ENCODE peak calls at places on chromosomes 12 and 14, in four cellular contexts. N is HepG2, M is K562, V is SK-N-SH. D is an unnamed sample.

GRCh38 chr12:130460611-130461478 is 123.2 kb downstream of the PIWIL1 start:
- DNase-seq in N (no peak), M (no peak), V (peak), D (no peak)

GRCh38 chr12:76588881-76589565 is 29.5 kb upstream of the OSBPL8 start:
- DNase-seq in N (no peak), M (no peak), V (no peak), D (no peak)

GRCh38 chr12:27577688-27578087 is 53.7 kb downstream of the PPFIBP1 start:
- DNase-seq in N (no peak), M (no peak), V (no peak), D (no peak)

GRCh38 chr14:96938946-96939345 is 141.8 kb downstream of the VRK1 start:
- DNase-seq in N (no peak), M (peak), V (no peak), D (no peak)

GRCh38 chr12:43835264-43835655 is 621 bp upstream of the TMEM117 start:
- DNase-seq in N (no peak), M (no peak), V (no peak), D (no peak)

GRCh38 chr12:128808651-128809050 is 15.1 kb downstream of the SLC15A4 start:
- DNase-seq in N (no peak), M (no peak), V (no peak), D (no peak)

GRCh38 chr12:50960130-50960529 is 7.8 kb downstream of the HIGD1C start:
- DNase-seq in N (no peak), M (no peak), V (no peak), D (no peak)

GRCh38 chr14:51382506-51382905 is 142.5 kb downstream of the TMX1 start:
- DNase-seq in N (no peak), M (no peak), V (no peak), D (no peak)

GRCh38 chr12:117484901-117485300 is 123.5 kb upstream of the NOS1 start:
- DNase-seq in N (no peak), M (no peak), V (no peak), D (no peak)

GRCh38 chr12:130788515-130788914 is 50.5 kb downstream of the STX2 start:
- DNase-seq in N (no peak), M (no peak), V (no peak), D (no peak)

GRCh38 chr14:103052407-103052806 is 4.9 kb downstream of the CDC42BPB start:
- DNase-seq in N (no peak), M (no peak), V (no peak), D (no peak)

GRCh38 chr14:56268039-56268438 is 149.8 kb downstream of the PELI2 start:
- DNase-seq in N (no peak), M (no peak), V (no peak), D (no peak)

GRCh38 chr12:97642906-97643305 is 180.3 kb downstream of the RMST start:
- DNase-seq in N (no peak), M (no peak), V (no peak), D (no peak)

GRCh38 chr12:133130808-133131128 is 341 bp downstream of the ZNF10 start:
- DNase-seq in N (no peak), M (no peak), V (peak), D (no peak)

GRCh38 chr12:132687211-132688164 is at the start of the genes POLE and PXMP2:
- DNase-seq in N (peak), M (peak), V (peak), D (peak)

GRCh38 chr14:95464103-95464502 is 52.3 kb downstream of the SYNE3 start:
- DNase-seq in N (no peak), M (no peak), V (no peak), D (no peak)

GRCh38 chr14:99511421-99512109 is 30.4 kb downstream of the CCNK start:
- DNase-seq in N (no peak), M (no peak), V (peak), D (no peak)

DNA sequence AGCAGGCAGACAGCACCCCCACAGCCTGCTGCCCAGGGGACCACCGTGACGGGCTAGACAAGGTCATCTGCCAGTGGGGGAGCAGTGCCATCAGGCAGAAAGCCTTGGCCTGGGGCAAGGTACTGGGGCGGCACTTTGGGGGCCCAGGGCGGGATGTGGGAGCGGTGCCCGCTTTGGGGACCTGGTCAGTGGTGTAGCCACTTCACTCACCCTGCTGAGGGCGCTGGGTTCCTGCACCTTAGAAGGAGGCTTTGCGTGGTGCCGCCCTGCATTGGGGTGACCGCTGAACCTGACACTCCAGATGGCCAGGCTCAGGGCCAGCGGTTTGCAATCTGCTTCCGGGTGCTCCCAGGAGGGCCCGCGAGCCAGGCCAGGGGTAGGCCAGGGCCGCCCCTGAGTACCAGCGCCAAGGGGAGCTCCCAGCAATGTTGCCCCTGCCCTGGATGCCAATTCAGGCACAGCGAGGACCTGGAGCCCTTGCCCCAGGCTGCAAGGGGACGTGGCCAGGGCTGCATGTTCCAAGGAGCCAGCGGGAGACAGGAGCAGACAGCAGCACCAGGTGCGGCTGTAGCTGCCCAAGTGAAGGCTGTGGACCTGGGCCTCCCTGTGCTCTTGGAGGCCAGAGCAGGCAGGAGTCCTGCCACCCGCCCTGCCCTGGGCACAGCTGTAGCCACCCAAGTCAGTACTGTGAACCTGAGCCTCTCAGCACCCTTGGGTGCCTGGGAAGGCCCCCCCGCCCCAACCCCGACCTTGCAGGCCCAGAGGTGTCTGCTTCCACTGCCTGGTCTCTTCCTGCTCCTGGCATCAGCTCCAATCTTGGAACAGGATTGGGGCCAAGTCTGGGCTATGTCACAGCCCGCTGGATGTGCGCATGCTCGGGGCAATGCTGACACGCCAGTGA is 550.7 kb downstream of the SLC6A15 start:
- DNase-seq in N (no peak), M (no peak), V (no peak), D (no peak)
- TF ChIP-seq ELF1 in N (no peak), M (no peak), V (no peak), D (no peak)

DNA sequence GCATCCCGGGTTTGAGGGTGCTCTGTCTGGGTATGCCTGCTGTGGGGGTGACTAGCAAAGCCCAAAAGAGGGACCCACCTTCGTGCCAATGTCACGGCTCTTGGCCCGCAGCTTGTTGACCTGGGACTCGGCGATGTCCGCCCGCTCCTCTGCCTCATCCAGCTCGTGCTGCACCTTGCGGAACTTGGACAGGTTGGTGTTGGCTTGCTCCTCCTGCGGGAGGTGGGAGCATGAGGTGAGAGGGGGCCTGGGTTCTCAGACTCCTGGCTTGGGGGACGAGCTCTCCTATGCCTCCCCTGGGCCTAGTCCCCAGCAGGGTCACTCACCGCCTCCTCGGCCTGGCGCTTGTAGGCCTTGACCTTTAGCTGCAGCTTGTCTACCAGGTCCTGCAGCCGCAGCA is 5.6 kb upstream of the MYH6 start:
- DNase-seq in N (no peak), M (no peak), V (no peak), D (no peak)
- TF ChIP-seq ELF1 in N (no peak), M (no peak), V (no peak), D (no peak)

DNA sequence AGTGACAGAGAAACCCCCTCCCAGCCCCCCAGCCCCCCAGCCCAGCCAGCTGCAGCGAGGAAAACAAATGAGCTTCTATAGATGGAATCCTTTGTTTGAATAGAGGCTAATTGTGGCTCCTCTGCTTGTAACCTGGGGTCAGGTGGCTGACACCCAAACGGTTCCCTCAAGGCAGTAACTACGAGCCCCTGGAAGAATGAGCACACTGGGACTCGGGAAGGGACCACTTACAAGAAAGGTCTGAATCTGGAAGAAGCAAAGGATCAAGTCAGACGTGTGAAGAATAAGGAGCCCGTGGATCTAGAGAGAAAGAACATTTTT is 108.7 kb upstream of the FUT8 start:
- DNase-seq in N (no peak), M (no peak), V (no peak), D (no peak)
- TF ChIP-seq ELF1 in N (no peak), M (no peak), V (no peak), D (no peak)

GRCh38 chr14:85617799-85618198 is 87.9 kb downstream of the FLRT2 start:
- DNase-seq in N (no peak), M (no peak), V (no peak), D (no peak)
- TF ChIP-seq ELF1 in N (no peak), M (no peak), V (no peak), D (no peak)

DNA sequence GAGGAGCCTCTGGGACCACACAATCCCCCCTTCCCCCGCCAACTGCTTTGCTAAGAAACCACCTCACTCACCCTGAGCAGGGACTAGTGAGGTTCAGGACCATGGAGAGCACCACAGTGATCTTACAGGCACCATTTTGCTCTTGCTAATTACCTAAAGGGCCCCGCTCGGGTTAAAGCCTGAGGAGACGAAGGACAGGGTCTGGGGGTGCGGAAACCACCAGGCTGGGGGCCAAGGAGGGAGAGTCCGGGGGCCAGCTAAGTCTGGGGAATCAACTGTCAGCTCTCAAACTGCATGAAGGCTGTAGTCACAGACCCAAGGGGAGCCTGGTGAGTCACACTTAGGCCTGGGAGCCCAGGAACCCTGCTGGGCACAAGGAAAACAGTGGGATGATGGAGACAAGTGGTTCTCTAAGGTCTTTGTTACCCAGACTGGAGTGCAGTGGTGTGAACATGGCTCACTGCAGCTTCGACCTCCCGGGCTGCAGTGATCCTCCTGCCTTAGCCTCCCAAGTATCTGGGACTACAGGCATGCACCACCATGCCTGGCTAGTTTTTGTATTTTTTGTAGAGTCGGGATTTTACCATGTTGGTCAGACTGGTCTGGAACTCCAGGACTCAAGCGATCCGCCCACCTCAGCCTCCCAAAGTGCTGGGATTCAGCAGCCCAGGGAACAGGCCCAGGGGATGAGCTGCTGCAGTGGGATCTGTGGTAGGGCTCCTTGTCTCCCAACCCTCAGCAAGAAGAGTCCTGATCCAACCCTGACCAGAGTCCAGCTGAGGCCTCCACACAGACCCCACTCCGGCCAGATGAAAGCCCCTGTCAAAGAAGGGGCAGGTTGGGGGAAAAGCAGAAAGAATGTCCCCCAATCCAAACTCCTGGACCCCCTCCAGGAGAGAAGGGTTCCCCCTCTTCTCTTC is 98.8 kb downstream of the CALM1 start:
- DNase-seq in N (peak), M (peak), V (peak), D (no peak)
- TF ChIP-seq ELF1 in N (no peak), M (no peak), V (no peak), D (no peak)

DNA sequence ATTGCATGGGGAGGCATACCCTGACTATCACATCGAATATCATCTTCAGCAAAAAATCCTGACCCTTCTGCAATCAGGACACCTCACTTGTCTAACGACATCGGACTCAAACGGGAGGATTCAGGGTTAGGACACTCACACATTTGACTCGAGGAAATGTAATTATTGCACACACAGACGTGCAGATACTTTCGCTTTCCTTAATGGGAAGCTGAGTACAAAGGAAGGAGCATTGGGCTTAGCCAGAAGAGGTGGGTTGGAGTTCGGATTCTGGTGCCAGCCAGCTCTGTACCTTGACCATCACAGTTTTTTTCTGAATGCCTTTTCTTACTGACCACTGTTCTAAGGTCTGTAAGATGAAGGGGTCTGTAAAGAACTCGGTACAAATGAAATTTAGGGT is 260.4 kb downstream of the GALC start:
- DNase-seq in N (no peak), M (no peak), V (no peak), D (no peak)
- TF ChIP-seq ELF1 in N (no peak), M (no peak), V (no peak), D (no peak)

GRCh38 chr14:29528889-29529288 is 398.8 kb downstream of the PRKD1 start:
- DNase-seq in N (no peak), M (no peak), V (no peak), D (no peak)

GRCh38 chr14:29529418-29529817 is 398.2 kb downstream of the PRKD1 start:
- DNase-seq in N (peak), M (peak), V (peak), D (no peak)

GRCh38 chr14:29521526-29522137 is 406.0 kb downstream of the PRKD1 start:
- DNase-seq in N (no peak), M (peak), V (no peak), D (no peak)

DNA sequence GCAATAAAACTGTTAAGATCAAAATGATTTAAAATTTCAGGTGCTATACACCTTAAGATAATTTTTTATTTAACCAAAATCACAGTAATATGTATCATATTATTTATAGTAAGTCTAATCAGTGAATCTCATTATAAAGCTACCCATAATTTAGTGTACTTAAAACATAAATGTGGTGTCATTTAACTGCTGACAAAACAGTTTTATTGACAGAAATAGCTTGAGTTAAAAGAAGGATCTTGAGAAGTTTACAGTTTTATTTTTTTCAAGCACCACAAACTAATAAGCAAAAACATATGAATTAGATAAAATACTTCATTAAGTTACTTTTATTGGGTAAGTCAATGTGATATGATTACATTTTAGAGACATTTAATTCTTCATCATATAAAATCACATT is 400.4 kb downstream of the PRKD1 start:
- DNase-seq in N (no peak), M (no peak), V (no peak), D (no peak)
- TF ChIP-seq ELF1 in N (no peak), M (no peak), V (no peak), D (no peak)

D was measured in HCT116.